ENCODE peak calls at places on chromosomes 16 and 17, in five cellular contexts. G is gastrocnemius medialis, C is IMR-90, O is BE2C, D is uterus. I is an unnamed sample.
A peak's percentile ranks its signal among the peaks of the same experiment; 100 is the strongest.

GRCh38 chr16:17830651-17831050 is 359.9 kb upstream of the XYLT1 start:
- DNase-seq in O (no peak), C (no peak), G (no peak), D (no peak), I (no peak)

GRCh38 chr17:4938670-4939553 is 934 bp downstream of the SLC25A11 start:
- DNase-seq in G (no peak), O (no peak), C (no peak), D (no peak), I (no peak)

GRCh38 chr17:19664821-19665181 is 16.2 kb downstream of the ALDH3A2 start:
- DNase-seq in C (no peak), G (no peak), D (no peak), O (no peak), I (no peak)

GRCh38 chr17:83051423-83052240 is 27.8 kb upstream of the METRNL start:
- DNase-seq in C (peak; percentile 95), G (peak; percentile 93), D (peak; percentile 96), O (peak; percentile 98), I (peak; percentile 97)

GRCh38 chr17:9837551-9838471 is 12.1 kb downstream of the GLP2R start:
- DNase-seq in O (no peak), C (peak; percentile 85), D (peak; percentile 81), G (no peak), I (peak; percentile 64)

GRCh38 chr16:79099701-79100100 is 500.8 kb downstream of the MAF start:
- DNase-seq in C (no peak), G (no peak), D (no peak), O (no peak), I (no peak)

GRCh38 chr17:72877348-72877747 is 215.1 kb downstream of the SLC39A11 start:
- DNase-seq in O (no peak), G (no peak), C (no peak), D (no peak), I (no peak)

GRCh38 chr16:64428463-64428862 is 693.4 kb downstream of the CDH11 start:
- DNase-seq in O (no peak), G (no peak), D (no peak), C (peak; percentile 81), I (peak; percentile 70)

GRCh38 chr17:44385287-44386181 is 3.9 kb downstream of the ITGA2B start:
- DNase-seq in O (peak; percentile 93), D (peak; percentile 89), C (peak; percentile 55), G (peak; percentile 41), I (peak; percentile 63)

GRCh38 chr16:57955572-57955971 is 15.4 kb downstream of the CNGB1 start:
- DNase-seq in D (no peak), O (no peak), G (no peak), C (no peak), I (no peak)

GRCh38 chr17:3482851-3483250 is 7.1 kb downstream of the ASPA start:
- DNase-seq in G (no peak), C (no peak), O (no peak), D (no peak), I (no peak)

GRCh38 chr17:79630120-79630519 is 19.3 kb upstream of the RBFOX3 start:
- DNase-seq in G (no peak), O (no peak), D (peak; percentile 8), C (no peak), I (no peak)

GRCh38 chr17:38453951-38454421 is 25.7 kb downstream of the ARHGAP23 start:
- DNase-seq in O (peak; percentile 57), G (no peak), C (peak; percentile 38), D (peak; percentile 56), I (peak; percentile 52)

GRCh38 chr16:79286646-79287423 is 313.7 kb downstream of the MAF start:
- DNase-seq in G (peak; percentile 16), C (no peak), D (no peak), O (no peak), I (no peak)

GRCh38 chr17:81400939-81401726 is 5.9 kb downstream of the BAHCC1 start:
- DNase-seq in O (no peak), D (no peak), G (no peak), C (no peak), I (no peak)

GRCh38 chr17:58753026-58753425 is 2.6 kb upstream of the PPM1E start:
- DNase-seq in D (no peak), C (no peak), G (no peak), O (no peak), I (no peak)

GRCh38 chr16:50611332-50611934 is 63.2 kb downstream of the NKD1 start:
- DNase-seq in D (no peak), C (peak; percentile 6), G (no peak), O (no peak), I (no peak)

GRCh38 chr17:66573078-66573477 is 261.8 kb upstream of the CACNG5 start:
- DNase-seq in O (no peak), D (no peak), C (no peak), G (no peak), I (no peak)

GRCh38 chr17:81651692-81652091 is 4.7 kb downstream of the PDE6G start:
- DNase-seq in O (peak; percentile 60), C (peak; percentile 93), G (no peak), D (no peak), I (peak; percentile 88)

GRCh38 chr16:82031116-82032084 is 3.7 kb upstream of the HSD17B2 start:
- DNase-seq in C (peak; percentile 72), O (no peak), G (no peak), D (peak; percentile 27), I (peak; percentile 78)

GRCh38 chr16:19113577-19114358 is at the start of gene ITPRIPL2:
- DNase-seq in O (peak; percentile 26), C (peak; percentile 85), G (peak; percentile 76), D (peak; percentile 87), I (peak; percentile 90)

GRCh38 chr16:58127634-58128033 is 1.5 kb downstream of the CFAP20 start:
- DNase-seq in D (no peak), G (no peak), C (no peak), O (no peak), I (no peak)

GRCh38 chr17:73544333-73544732 is 99.9 kb downstream of the SDK2 start:
- DNase-seq in G (no peak), D (no peak), C (no peak), O (no peak), I (no peak)

GRCh38 chr17:4008082-4008435 is 43.8 kb upstream of the ATP2A3 start:
- DNase-seq in G (no peak), O (no peak), D (no peak), C (peak; percentile 36), I (no peak)

GRCh38 chr16:57357330-57358151 is 1.0 kb upstream of the CCL22 start:
- DNase-seq in D (no peak), C (no peak), O (no peak), G (no peak), I (no peak)

GRCh38 chr17:31054761-31055160 is 40.0 kb upstream of the NF1 start:
- DNase-seq in D (no peak), C (no peak), G (no peak), O (no peak), I (no peak)

DNA sequence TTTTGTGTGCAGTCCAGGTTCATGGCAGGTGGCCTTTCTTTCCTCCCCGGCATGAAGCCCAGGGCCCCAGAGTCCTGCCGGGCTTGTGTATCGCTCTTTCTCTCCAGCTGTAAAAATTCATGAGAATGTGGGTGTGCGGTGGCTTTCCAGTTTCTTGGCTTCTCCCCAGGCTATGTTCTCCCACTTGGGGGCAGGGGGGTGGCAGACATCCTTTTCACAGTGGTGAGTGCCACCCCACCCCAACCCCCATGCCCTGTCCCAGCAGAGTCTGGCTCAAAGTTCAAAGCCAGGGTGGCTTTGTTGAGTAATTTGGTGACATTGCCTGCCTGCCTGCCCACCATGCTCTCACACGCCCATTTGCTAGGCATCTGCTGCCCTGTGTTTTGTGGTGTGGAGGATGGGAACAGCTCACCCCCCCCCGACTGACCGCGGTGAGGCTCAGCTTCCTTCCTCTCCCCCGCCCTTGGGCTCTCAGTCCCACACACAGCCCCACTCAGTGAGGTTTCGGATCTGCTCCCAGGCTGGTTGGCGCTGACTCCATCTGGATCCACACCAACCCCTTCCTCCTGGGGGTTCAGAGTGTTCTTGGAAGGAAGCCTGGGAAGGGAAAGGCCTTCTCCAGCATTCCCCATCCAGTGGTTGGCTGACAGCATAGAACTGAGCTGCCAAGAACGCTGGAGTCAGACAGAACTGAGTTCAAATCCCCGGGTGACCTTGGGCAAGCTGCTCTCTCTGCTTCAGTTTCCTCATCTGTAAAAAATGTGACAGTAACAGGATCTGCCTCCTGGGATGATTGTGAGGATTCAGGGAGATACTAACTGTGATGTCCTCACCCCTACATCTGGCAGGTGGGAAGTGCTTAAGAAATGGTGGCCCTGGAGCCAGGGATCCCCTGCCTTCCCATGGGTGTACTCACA is 36.1 kb downstream of the CHD9 start:
- DNase-seq in O (no peak), G (peak; percentile 94), C (peak; percentile 98), D (peak; percentile 98), I (peak; percentile 99)
- H3K4me3 ChIP-seq in O (peak overlapping the region; percentile 21), G (peak overlapping the region; percentile 39), C (no peak overlapping the region), D (no peak overlapping the region), I (no peak overlapping the region)

DNA sequence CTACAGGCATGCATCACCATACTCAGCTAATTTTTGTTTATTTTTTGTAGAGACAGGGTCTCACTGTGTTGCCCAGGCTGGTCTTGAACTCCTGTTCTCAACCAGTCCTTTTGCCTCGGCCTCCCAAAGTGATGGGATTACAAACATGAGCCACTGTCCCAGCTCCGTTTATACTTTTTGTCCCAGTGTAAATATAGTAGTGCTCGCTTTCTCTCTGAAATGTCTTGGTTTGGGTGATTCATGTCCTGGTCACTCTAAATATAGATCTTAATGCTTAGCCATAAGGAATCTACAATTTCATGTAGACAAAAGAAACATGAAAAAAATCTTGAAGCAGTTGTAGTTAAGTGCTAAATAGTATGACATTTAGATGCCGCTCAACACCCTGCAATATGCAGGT is 126.9 kb downstream of the KATNIP start:
- DNase-seq in C (peak; percentile 80), D (no peak), O (no peak), G (no peak), I (peak; percentile 58)
- H3K4me3 ChIP-seq in C (no peak overlapping the region), D (no peak overlapping the region), O (no peak overlapping the region), G (no peak overlapping the region), I (no peak overlapping the region)

GRCh38 chr16:31191697-31192428 is 10.7 kb downstream of the PYCARD start:
- DNase-seq in D (no peak), C (no peak), G (no peak), O (no peak), I (no peak)
- H3K4me3 ChIP-seq in D (no peak overlapping the region), C (no peak overlapping the region), G (no peak overlapping the region), O (no peak overlapping the region), I (no peak overlapping the region)

GRCh38 chr16:85557976-85558589 is 55.0 kb upstream of the GSE1 start:
- DNase-seq in G (peak; percentile 72), O (no peak), C (no peak), D (no peak), I (no peak)
- H3K4me3 ChIP-seq in G (peak overlapping the region; percentile 92), O (peak overlapping the region; percentile 77), C (no peak overlapping the region), D (peak overlapping the region; percentile 78), I (peak overlapping the region; percentile 73)

GRCh38 chr17:29562615-29563014 is 4.2 kb downstream of the ABHD15 start:
- DNase-seq in C (no peak), G (no peak), D (no peak), O (no peak), I (no peak)

GRCh38 chr17:29561541-29562517 is 5.0 kb downstream of the ABHD15 start:
- DNase-seq in G (no peak), O (no peak), D (no peak), C (no peak), I (no peak)

GRCh38 chr17:29559640-29560039 is 7.2 kb downstream of the ABHD15 start:
- DNase-seq in G (no peak), D (no peak), O (no peak), C (no peak), I (no peak)

GRCh38 chr17:29557717-29558116 is 9.1 kb downstream of the ABHD15 start:
- DNase-seq in D (no peak), O (no peak), C (no peak), G (no peak), I (no peak)

GRCh38 chr17:29560306-29560705 is 6.5 kb downstream of the ABHD15 start:
- DNase-seq in D (no peak), C (no peak), G (no peak), O (no peak), I (no peak)
- H3K4me3 ChIP-seq in D (no peak overlapping the region), C (no peak overlapping the region), G (no peak overlapping the region), O (no peak overlapping the region), I (no peak overlapping the region)

GRCh38 chr16:83807327-83807709 is 460 bp upstream of the HSBP1 start:
- DNase-seq in D (no peak), G (no peak), C (no peak), O (no peak), I (no peak)
- H3K4me3 ChIP-seq in D (peak overlapping the region; percentile 76), G (peak overlapping the region; percentile 96), C (no peak overlapping the region), O (peak overlapping the region; percentile 97), I (no peak overlapping the region)

I was measured in astrocyte of the spinal cord.